ENCODE peak calls at places on chromosomes 3 and 15, in four cellular contexts. One of them, this sample, is unnamed. For H3K36me3, the result is how much of the 10 kb centered on the place peaks cover.

GRCh38 chr3:174862101-174862500 is 3.0 kb downstream of the NAALADL2 start:
- DNase-seq in ovary: no peak
- DNase-seq in suprapubic skin: no peak
- DNase-seq in uterus: no peak
- DNase-seq in this sample: no peak

GRCh38 chr15:60390931-60391501 is 6.8 kb downstream of the ANXA2 start:
- DNase-seq in ovary: no peak
- DNase-seq in uterus: peak
- DNase-seq in suprapubic skin: peak
- DNase-seq in this sample: no peak

GRCh38 chr3:149449100-149449654 is 25.3 kb upstream of the TM4SF4 start:
- DNase-seq in uterus: no peak
- DNase-seq in ovary: no peak
- DNase-seq in suprapubic skin: no peak
- DNase-seq in this sample: peak

GRCh38 chr3:184291738-184292445 is 7.1 kb upstream of the PSMD2 start:
- DNase-seq in ovary: no peak
- DNase-seq in suprapubic skin: no peak
- DNase-seq in uterus: no peak
- DNase-seq in this sample: no peak

GRCh38 chr3:189766416-189766815 is 135.2 kb downstream of the TP63 start:
- DNase-seq in suprapubic skin: no peak
- DNase-seq in uterus: no peak
- DNase-seq in ovary: no peak
- DNase-seq in this sample: no peak

GRCh38 chr3:72657666-72658065 is 190.6 kb downstream of the SHQ1 start:
- DNase-seq in ovary: no peak
- DNase-seq in uterus: no peak
- DNase-seq in suprapubic skin: no peak
- DNase-seq in this sample: no peak

GRCh38 chr3:25429441-25429907 is 1.4 kb downstream of the RARB start:
- DNase-seq in suprapubic skin: no peak
- DNase-seq in ovary: no peak
- DNase-seq in uterus: no peak
- DNase-seq in this sample: no peak

GRCh38 chr15:47991376-47991775 is 129.4 kb upstream of the SLC24A5 start:
- DNase-seq in uterus: no peak
- DNase-seq in ovary: no peak
- DNase-seq in suprapubic skin: no peak
- DNase-seq in this sample: no peak

GRCh38 chr15:80404057-80404718 is at the start of gene ARNT2:
- DNase-seq in uterus: no peak
- DNase-seq in ovary: peak
- DNase-seq in suprapubic skin: no peak
- DNase-seq in this sample: peak

GRCh38 chr15:68318008-68318835 is 40.7 kb downstream of the FEM1B start:
- DNase-seq in ovary: no peak
- DNase-seq in suprapubic skin: peak
- DNase-seq in uterus: no peak
- DNase-seq in this sample: no peak

GRCh38 chr15:37056168-37056893 is 44.0 kb downstream of the MEIS2 start:
- DNase-seq in suprapubic skin: peak
- DNase-seq in uterus: peak
- DNase-seq in ovary: no peak
- DNase-seq in this sample: no peak

GRCh38 chr3:108008931-108009635 is 81.7 kb downstream of the CD47 start:
- DNase-seq in ovary: no peak
- DNase-seq in suprapubic skin: no peak
- DNase-seq in uterus: no peak
- DNase-seq in this sample: no peak

GRCh38 chr15:62068071-62068786 is 1.5 kb downstream of the C2CD4A start:
- DNase-seq in suprapubic skin: peak
- DNase-seq in uterus: no peak
- DNase-seq in ovary: peak
- DNase-seq in this sample: no peak

GRCh38 chr3:181252626-181253025 is 263.1 kb upstream of the DNAJC19 start:
- DNase-seq in uterus: no peak
- DNase-seq in ovary: no peak
- DNase-seq in suprapubic skin: no peak
- DNase-seq in this sample: no peak

GRCh38 chr15:92902723-92903587 is 2.8 kb downstream of the CHD2 start:
- DNase-seq in suprapubic skin: no peak
- DNase-seq in uterus: no peak
- DNase-seq in ovary: no peak
- DNase-seq in this sample: no peak

GRCh38 chr3:40079203-40079844 is 230.2 kb upstream of the EIF1B start:
- DNase-seq in ovary: no peak
- DNase-seq in uterus: no peak
- DNase-seq in suprapubic skin: no peak
- DNase-seq in this sample: peak

GRCh38 chr3:123021986-123022510 is 5.5 kb downstream of the SEMA5B start:
- DNase-seq in suprapubic skin: no peak
- DNase-seq in uterus: no peak
- DNase-seq in ovary: no peak
- DNase-seq in this sample: no peak

GRCh38 chr15:29278436-29279099 is 8.9 kb upstream of the NSMCE3 start:
- DNase-seq in ovary: no peak
- DNase-seq in uterus: no peak
- DNase-seq in suprapubic skin: no peak
- DNase-seq in this sample: no peak

GRCh38 chr3:140363801-140364200 is 314.1 kb upstream of the TRIM42 start:
- DNase-seq in uterus: peak
- DNase-seq in ovary: peak
- DNase-seq in suprapubic skin: no peak
- DNase-seq in this sample: no peak

GRCh38 chr3:113277414-113277813 is 66.1 kb downstream of the BOC start:
- DNase-seq in suprapubic skin: no peak
- DNase-seq in ovary: no peak
- DNase-seq in uterus: no peak
- DNase-seq in this sample: no peak

GRCh38 chr15:77421370-77421700 is 647 bp downstream of the HMG20A start:
- DNase-seq in ovary: no peak
- DNase-seq in uterus: no peak
- DNase-seq in suprapubic skin: no peak
- DNase-seq in this sample: no peak

GRCh38 chr15:48996276-48996675 is 32.6 kb upstream of the SHC4 start:
- DNase-seq in uterus: no peak
- DNase-seq in ovary: no peak
- DNase-seq in suprapubic skin: no peak
- DNase-seq in this sample: no peak

GRCh38 chr3:188821998-188822397 is 349.8 kb upstream of the TPRG1 start:
- DNase-seq in uterus: no peak
- DNase-seq in ovary: no peak
- DNase-seq in suprapubic skin: no peak
- DNase-seq in this sample: no peak

GRCh38 chr3:10395671-10396070 is 74.8 kb upstream of the SEC13 start:
- DNase-seq in uterus: no peak
- DNase-seq in suprapubic skin: no peak
- DNase-seq in ovary: no peak
- DNase-seq in this sample: no peak

GRCh38 chr15:30928076-30928475 is 24.4 kb downstream of the FAN1 start:
- DNase-seq in ovary: no peak
- DNase-seq in uterus: no peak
- DNase-seq in suprapubic skin: no peak
- DNase-seq in this sample: no peak

GRCh38 chr15:92545996-92546395 is 109.6 kb downstream of the FAM174B start:
- DNase-seq in ovary: no peak
- DNase-seq in suprapubic skin: no peak
- DNase-seq in uterus: no peak
- DNase-seq in this sample: no peak

GRCh38 chr3:101325393-101326134 is 5.2 kb upstream of the IMPG2 start:
- DNase-seq in ovary: no peak
- DNase-seq in uterus: no peak
- DNase-seq in suprapubic skin: no peak
- DNase-seq in this sample: no peak

GRCh38 chr3:23926736-23927135 is 9.8 kb downstream of the RPL15 start:
- DNase-seq in ovary: no peak
- DNase-seq in suprapubic skin: no peak
- DNase-seq in uterus: no peak
- DNase-seq in this sample: no peak

GRCh38 chr15:41980654-41981323 is 8.4 kb upstream of the EHD4 start:
- DNase-seq in suprapubic skin: peak
- DNase-seq in uterus: no peak
- DNase-seq in ovary: no peak
- DNase-seq in this sample: no peak

GRCh38 chr3:109369510-109369909 is 32.2 kb upstream of the DPPA4 start:
- DNase-seq in ovary: no peak
- DNase-seq in uterus: no peak
- DNase-seq in suprapubic skin: no peak
- DNase-seq in this sample: no peak

GRCh38 chr3:113212155-113212844 is 943 bp downstream of the BOC start:
- DNase-seq in suprapubic skin: no peak
- DNase-seq in ovary: peak
- DNase-seq in uterus: peak
- DNase-seq in this sample: peak

GRCh38 chr15:56817266-56817665 is 84.0 kb upstream of the ZNF280D start:
- DNase-seq in suprapubic skin: no peak
- DNase-seq in uterus: no peak
- DNase-seq in ovary: no peak
- DNase-seq in this sample: no peak

GRCh38 chr3:133444071-133444774 is 44.4 kb downstream of the BFSP2 start:
- DNase-seq in suprapubic skin: no peak
- DNase-seq in ovary: no peak
- DNase-seq in uterus: no peak
- DNase-seq in this sample: no peak

GRCh38 chr15:58043192-58043903 is 22.2 kb downstream of the ALDH1A2 start:
- DNase-seq in ovary: peak
- DNase-seq in suprapubic skin: peak
- DNase-seq in uterus: peak
- DNase-seq in this sample: no peak

GRCh38 chr15:67779160-67780111 is 45.9 kb upstream of the SKOR1 start:
- DNase-seq in ovary: no peak
- DNase-seq in uterus: no peak
- DNase-seq in suprapubic skin: no peak
- DNase-seq in this sample: no peak

GRCh38 chr3:182895513-182896112 is 84.7 kb downstream of the DCUN1D1 start:
- DNase-seq in ovary: no peak
- DNase-seq in suprapubic skin: no peak
- DNase-seq in uterus: no peak
- DNase-seq in this sample: no peak
- H3K36me3 ChIP-seq in ovary: under half
- H3K36me3 ChIP-seq in suprapubic skin: under half
- H3K36me3 ChIP-seq in uterus: under half
- H3K36me3 ChIP-seq in this sample: half or more

DNA sequence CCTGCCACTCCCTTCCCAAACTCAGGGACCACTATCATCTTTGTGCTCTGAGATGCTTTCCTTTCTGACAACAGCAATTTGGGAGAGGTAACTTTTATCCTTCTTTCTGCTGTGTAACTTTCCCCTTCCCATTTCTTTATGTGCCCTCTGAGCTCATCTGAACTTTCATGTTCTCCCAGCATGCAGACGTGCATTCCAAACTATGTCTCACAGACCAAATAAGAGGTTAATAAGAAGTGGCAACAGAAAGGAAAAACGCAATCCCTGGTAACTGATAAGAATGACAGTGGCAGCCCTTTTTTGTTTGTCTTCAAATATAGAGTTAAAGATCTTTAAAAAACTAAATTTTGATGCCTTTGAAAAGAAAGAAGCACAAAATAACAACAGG is 533.4 kb downstream of the FOXP1 start:
- DNase-seq in suprapubic skin: no peak
- DNase-seq in ovary: no peak
- DNase-seq in uterus: no peak
- DNase-seq in this sample: peak
- TF ChIP-seq POLR2A in suprapubic skin: no peak
- TF ChIP-seq POLR2A in ovary: no peak
- TF ChIP-seq POLR2A in uterus: no peak
- TF ChIP-seq POLR2A in this sample: no peak

DNA sequence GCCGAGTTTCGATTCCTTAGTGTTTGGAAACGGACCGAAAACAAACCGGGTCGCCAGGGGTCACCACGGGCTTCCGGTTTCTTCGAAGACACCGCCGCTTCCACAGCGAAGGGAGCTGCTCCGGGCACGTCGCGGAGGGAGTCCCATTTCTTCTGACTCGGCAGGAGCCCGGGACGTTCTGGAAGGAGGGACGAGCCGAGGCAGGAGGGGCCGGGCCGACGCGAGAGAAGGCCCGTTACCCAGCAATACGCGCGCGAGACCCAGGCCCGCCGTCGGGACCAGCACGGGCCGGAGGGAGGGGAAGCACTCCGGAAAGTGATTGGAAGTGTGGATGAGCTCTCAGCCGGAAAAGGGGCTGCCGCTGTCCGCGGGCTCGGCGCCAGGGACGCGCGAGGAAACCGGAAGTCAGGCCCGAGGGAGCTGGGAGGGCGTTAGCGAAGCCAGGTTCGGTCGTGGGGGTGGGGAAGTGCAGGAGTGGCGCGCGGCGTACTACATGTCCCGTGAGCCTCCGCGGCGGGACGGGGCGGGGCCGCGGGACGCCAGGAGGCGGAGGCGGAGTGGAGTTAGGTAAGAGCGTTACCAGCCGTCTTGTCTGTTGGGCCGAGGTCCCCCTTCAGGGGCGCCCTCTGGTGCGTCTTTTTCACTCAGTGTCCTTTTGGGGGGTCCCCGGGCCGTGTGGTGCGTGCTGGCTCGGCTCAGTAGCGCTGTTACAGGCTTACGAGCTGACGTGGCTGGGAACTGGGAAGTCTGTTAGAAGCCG is at the start of the genes AZI2 and ZCWPW2:
- DNase-seq in uterus: peak
- DNase-seq in ovary: peak
- DNase-seq in suprapubic skin: peak
- DNase-seq in this sample: peak
- TF ChIP-seq CTCF in uterus: peak
- TF ChIP-seq CTCF in ovary: no peak
- TF ChIP-seq CTCF in suprapubic skin: no peak
- TF ChIP-seq CTCF in this sample: no peak

DNA sequence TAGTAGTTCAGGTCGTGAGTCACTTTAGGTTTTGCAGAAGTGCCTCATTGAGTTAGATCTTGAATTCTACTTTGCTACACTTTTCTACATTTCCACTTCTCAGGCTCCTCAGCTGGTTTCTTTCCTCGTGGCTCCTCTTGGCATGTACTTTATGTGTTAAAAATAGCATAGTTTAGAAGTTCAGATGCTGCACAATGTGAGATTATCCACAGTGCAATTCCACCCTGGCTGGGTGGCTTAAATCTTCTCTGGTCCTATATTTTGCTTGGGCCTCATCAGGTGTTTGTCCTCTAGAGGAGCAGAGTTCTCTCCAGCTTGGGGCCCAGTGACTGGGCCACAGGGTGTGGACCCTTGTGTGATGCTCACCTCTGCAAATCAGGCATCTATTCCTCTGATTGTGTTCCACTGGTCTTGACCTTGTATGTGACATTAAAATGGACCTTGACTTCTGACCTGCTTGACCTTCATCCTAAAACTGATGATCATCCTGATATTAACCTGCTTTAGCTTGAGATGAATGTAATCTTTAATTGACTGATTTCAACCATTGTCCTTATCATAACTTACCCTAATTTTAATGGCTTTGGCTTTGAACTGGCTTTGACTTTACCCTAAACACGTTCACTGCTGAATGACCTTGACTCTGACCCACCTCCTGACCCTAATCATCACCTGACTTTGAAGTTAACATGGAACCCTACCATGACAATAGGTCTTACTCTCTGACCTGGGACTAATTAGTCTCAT is 63.9 kb upstream of the ACAD9 start:
- DNase-seq in uterus: no peak
- DNase-seq in suprapubic skin: no peak
- DNase-seq in ovary: no peak
- DNase-seq in this sample: no peak
- H3K36me3 ChIP-seq in uterus: under half
- H3K36me3 ChIP-seq in suprapubic skin: half or more
- H3K36me3 ChIP-seq in ovary: under half
- H3K36me3 ChIP-seq in this sample: under half

GRCh38 chr3:38016847-38017444 is 12.5 kb downstream of the PLCD1 start:
- DNase-seq in suprapubic skin: no peak
- DNase-seq in uterus: no peak
- DNase-seq in ovary: no peak
- DNase-seq in this sample: no peak
- TF ChIP-seq POLR2A in suprapubic skin: no peak
- TF ChIP-seq POLR2A in uterus: no peak
- TF ChIP-seq POLR2A in ovary: no peak
- TF ChIP-seq POLR2A in this sample: no peak

This sample was measured in esophagus muscularis mucosa.